ENCODE peak calls at places on chromosomes 12 and 14, in four cellular contexts. T is HFF-Myc, O is fibroblast of lung, U is colonic mucosa. G is an unnamed sample.

GRCh38 chr12:105352049-105352448 is 21.6 kb downstream of the C12orf75 start:
- DNase-seq in T (no peak), O (no peak), U (no peak), G (no peak)

GRCh38 chr14:64997108-64997794 is 10.6 kb downstream of the FNTB start:
- DNase-seq in T (no peak), O (peak), U (no peak), G (no peak)

GRCh38 chr14:93825235-93825553 is 36.9 kb upstream of the PRIMA1 start:
- DNase-seq in T (no peak), O (no peak), U (no peak), G (no peak)

GRCh38 chr14:100902295-100902694 is 1.2 kb downstream of the RTL1 start:
- DNase-seq in T (no peak), O (no peak), U (no peak), G (peak)

GRCh38 chr12:58346032-58346632 is 404.8 kb downstream of the ATP23 start:
- DNase-seq in T (no peak), O (peak), U (no peak), G (peak)

GRCh38 chr12:96070670-96071279 is 35.4 kb upstream of the LTA4H start:
- DNase-seq in T (no peak), O (peak), U (no peak), G (peak)

GRCh38 chr12:90102957-90103652 is 394.5 kb upstream of the ATP2B1 start:
- DNase-seq in T (no peak), O (peak), U (peak), G (peak)

GRCh38 chr14:55540847-55541773 is 38.9 kb upstream of the KTN1 start:
- DNase-seq in T (no peak), O (peak), U (no peak), G (peak)

GRCh38 chr12:13713746-13714400 is 267.5 kb downstream of the GRIN2B start:
- DNase-seq in T (no peak), O (no peak), U (peak), G (peak)

GRCh38 chr12:108854055-108854452 is 3.3 kb downstream of the SSH1 start:
- DNase-seq in T (no peak), O (peak), U (no peak), G (peak)

GRCh38 chr12:18578191-18578590 is 159.6 kb downstream of the PLCZ1 start:
- DNase-seq in T (no peak), O (peak), U (no peak), G (no peak)

GRCh38 chr14:98903371-98903770 is 368.6 kb downstream of the BCL11B start:
- DNase-seq in T (no peak), O (no peak), U (no peak), G (no peak)

GRCh38 chr12:121797937-121798801 is 4.7 kb upstream of the RHOF start:
- DNase-seq in T (no peak), O (peak), U (peak), G (peak)

GRCh38 chr14:67984274-67984673 is 164.7 kb downstream of the RAD51B start:
- DNase-seq in T (no peak), O (peak), U (no peak), G (no peak)

GRCh38 chr12:11981174-11981733 is 89.5 kb upstream of the BCL2L14 start:
- DNase-seq in T (no peak), O (peak), U (no peak), G (no peak)

GRCh38 chr12:123958876-123959275 is 13.8 kb downstream of the CCDC92 start:
- DNase-seq in T (no peak), O (no peak), U (no peak), G (peak)

GRCh38 chr14:102320033-102320660 is 601 bp downstream of the ZNF839 start:
- DNase-seq in T (no peak), O (peak), U (peak), G (peak)

GRCh38 chr12:108196921-108197320 is 67.8 kb downstream of the WSCD2 start:
- DNase-seq in T (no peak), O (no peak), U (no peak), G (no peak)

GRCh38 chr14:105107781-105108515 is 42.7 kb upstream of the GPR132 start:
- DNase-seq in T (no peak), O (no peak), U (no peak), G (no peak)

GRCh38 chr14:101049942-101050341 is 146.4 kb upstream of the RTL1 start:
- DNase-seq in T (no peak), O (no peak), U (no peak), G (no peak)

GRCh38 chr14:24692382-24693352 is 58.7 kb upstream of the GZMB start:
- DNase-seq in T (no peak), O (no peak), U (no peak), G (no peak)

GRCh38 chr12:93078577-93078976 is 149.5 kb upstream of the EEA1 start:
- DNase-seq in T (no peak), O (no peak), U (no peak), G (no peak)

GRCh38 chr12:113439606-113440030 is 17.4 kb downstream of the SDSL start:
- DNase-seq in T (no peak), O (peak), U (no peak), G (peak)